ENCODE peak calls at places on chromosomes 5 and 9, in five cellular contexts. One of them, this sample, is unnamed.

GRCh38 chr9:131446276-131446675 is 52.4 kb downstream of the PRRC2B start:
- DNase-seq in activated CD4-positive, alpha-beta T cell treated with anti-CD3 and anti-CD28 coated beads for 36 hours: no peak
- DNase-seq in T1000: no peak
- DNase-seq in tibial artery: peak; percentile 50
- DNase-seq in heart right ventricle: no peak
- DNase-seq in this sample: no peak

GRCh38 chr5:95392593-95393182 is 1.5 kb downstream of the FAM81B start:
- DNase-seq in activated CD4-positive, alpha-beta T cell treated with anti-CD3 and anti-CD28 coated beads for 36 hours: no peak
- DNase-seq in T1000: no peak
- DNase-seq in tibial artery: no peak
- DNase-seq in heart right ventricle: no peak
- DNase-seq in this sample: no peak

GRCh38 chr5:143182106-143182505 is 221.4 kb downstream of the NR3C1 start:
- DNase-seq in activated CD4-positive, alpha-beta T cell treated with anti-CD3 and anti-CD28 coated beads for 36 hours: no peak
- DNase-seq in T1000: no peak
- DNase-seq in tibial artery: no peak
- DNase-seq in heart right ventricle: no peak
- DNase-seq in this sample: no peak

GRCh38 chr9:125906144-125906543 is 159.0 kb downstream of the PBX3 start:
- DNase-seq in activated CD4-positive, alpha-beta T cell treated with anti-CD3 and anti-CD28 coated beads for 36 hours: no peak
- DNase-seq in T1000: no peak
- DNase-seq in tibial artery: no peak
- DNase-seq in heart right ventricle: no peak
- DNase-seq in this sample: no peak

GRCh38 chr5:149441986-149442385 is 62.9 kb upstream of the IL17B start:
- DNase-seq in activated CD4-positive, alpha-beta T cell treated with anti-CD3 and anti-CD28 coated beads for 36 hours: no peak
- DNase-seq in T1000: no peak
- DNase-seq in tibial artery: no peak
- DNase-seq in heart right ventricle: no peak
- DNase-seq in this sample: no peak

GRCh38 chr9:127598839-127599549 is 13.1 kb upstream of the STXBP1 start:
- DNase-seq in activated CD4-positive, alpha-beta T cell treated with anti-CD3 and anti-CD28 coated beads for 36 hours: no peak
- DNase-seq in T1000: peak; percentile 10
- DNase-seq in tibial artery: no peak
- DNase-seq in heart right ventricle: no peak
- DNase-seq in this sample: no peak

GRCh38 chr5:83076742-83077661 is at the start of the genes TMEM167A and XRCC4:
- DNase-seq in activated CD4-positive, alpha-beta T cell treated with anti-CD3 and anti-CD28 coated beads for 36 hours: peak; percentile 95
- DNase-seq in T1000: peak; percentile 91
- DNase-seq in tibial artery: peak; percentile 98
- DNase-seq in heart right ventricle: peak; percentile 94
- DNase-seq in this sample: peak; percentile 83

GRCh38 chr9:123131993-123132392 is 98.5 kb downstream of the GPR21 start:
- DNase-seq in activated CD4-positive, alpha-beta T cell treated with anti-CD3 and anti-CD28 coated beads for 36 hours: no peak
- DNase-seq in T1000: no peak
- DNase-seq in tibial artery: no peak
- DNase-seq in heart right ventricle: no peak
- DNase-seq in this sample: no peak

GRCh38 chr5:44329716-44330115 is 59.5 kb downstream of the FGF10 start:
- DNase-seq in activated CD4-positive, alpha-beta T cell treated with anti-CD3 and anti-CD28 coated beads for 36 hours: no peak
- DNase-seq in T1000: no peak
- DNase-seq in tibial artery: no peak
- DNase-seq in heart right ventricle: no peak
- DNase-seq in this sample: no peak